ENCODE peak calls at places on chromosomes 5 and 9, in six cellular contexts. One of them, this sample, is unnamed.

GRCh38 chr5:121937762-121938161 is 24.0 kb upstream of the SRFBP1 start:
- DNase-seq in A549: no peak
- DNase-seq in HepG2: no peak
- DNase-seq in stomach: no peak
- DNase-seq in uterus: no peak
- DNase-seq in esophagus muscularis mucosa: no peak
- DNase-seq in this sample: no peak

GRCh38 chr5:134026521-134027202 is 21.9 kb upstream of the VDAC1 start:
- DNase-seq in HepG2: peak; percentile 75
- DNase-seq in stomach: peak; percentile 82
- DNase-seq in uterus: no peak
- DNase-seq in A549: peak; percentile 94
- DNase-seq in esophagus muscularis mucosa: no peak
- DNase-seq in this sample: peak; percentile 67

GRCh38 chr9:92759990-92760893 is 4.4 kb downstream of the BICD2 start:
- DNase-seq in stomach: peak; percentile 82
- DNase-seq in HepG2: no peak
- DNase-seq in esophagus muscularis mucosa: no peak
- DNase-seq in A549: no peak
- DNase-seq in uterus: peak; percentile 47
- DNase-seq in this sample: peak; percentile 94

GRCh38 chr9:107043886-107044285 is 180.9 kb downstream of the ZNF462 start:
- DNase-seq in stomach: no peak
- DNase-seq in uterus: no peak
- DNase-seq in esophagus muscularis mucosa: no peak
- DNase-seq in HepG2: no peak
- DNase-seq in A549: no peak
- DNase-seq in this sample: no peak

GRCh38 chr9:74953235-74953741 is 576 bp upstream of the C9orf40 start:
- DNase-seq in stomach: no peak
- DNase-seq in esophagus muscularis mucosa: no peak
- DNase-seq in uterus: no peak
- DNase-seq in HepG2: no peak
- DNase-seq in A549: no peak
- DNase-seq in this sample: no peak

GRCh38 chr9:15622596-15622995 is 69.8 kb downstream of the CCDC171 start:
- DNase-seq in esophagus muscularis mucosa: no peak
- DNase-seq in uterus: no peak
- DNase-seq in HepG2: no peak
- DNase-seq in A549: no peak
- DNase-seq in stomach: no peak
- DNase-seq in this sample: no peak

GRCh38 chr5:55851675-55851979 is 470 bp downstream of the IL31RA start:
- DNase-seq in uterus: no peak
- DNase-seq in esophagus muscularis mucosa: no peak
- DNase-seq in A549: no peak
- DNase-seq in stomach: no peak
- DNase-seq in HepG2: no peak
- DNase-seq in this sample: no peak

GRCh38 chr5:93340881-93341280 is 240.1 kb downstream of the NR2F1-AS1 start:
- DNase-seq in uterus: no peak
- DNase-seq in A549: no peak
- DNase-seq in stomach: no peak
- DNase-seq in HepG2: no peak
- DNase-seq in esophagus muscularis mucosa: no peak
- DNase-seq in this sample: no peak

GRCh38 chr9:132670816-132671371 is 630 bp downstream of the GTF3C4 start:
- DNase-seq in HepG2: no peak
- DNase-seq in stomach: no peak
- DNase-seq in uterus: peak; percentile 17
- DNase-seq in esophagus muscularis mucosa: no peak
- DNase-seq in A549: peak; percentile 38
- DNase-seq in this sample: peak; percentile 3

GRCh38 chr5:39206630-39207319 is 12.6 kb downstream of the FYB1 start:
- DNase-seq in uterus: no peak
- DNase-seq in stomach: no peak
- DNase-seq in esophagus muscularis mucosa: no peak
- DNase-seq in HepG2: no peak
- DNase-seq in A549: no peak
- DNase-seq in this sample: no peak

GRCh38 chr5:167205881-167206280 is 1085.6 kb upstream of the WWC1 start:
- DNase-seq in HepG2: no peak
- DNase-seq in esophagus muscularis mucosa: no peak
- DNase-seq in uterus: no peak
- DNase-seq in A549: no peak
- DNase-seq in stomach: no peak
- DNase-seq in this sample: no peak

GRCh38 chr5:56026863-56027300 is 32.1 kb upstream of the IL6ST start:
- DNase-seq in A549: peak; percentile 54
- DNase-seq in esophagus muscularis mucosa: no peak
- DNase-seq in stomach: no peak
- DNase-seq in uterus: no peak
- DNase-seq in HepG2: no peak
- DNase-seq in this sample: no peak

GRCh38 chr9:94250456-94250855 is 8.6 kb upstream of the ZNF169 start:
- DNase-seq in stomach: no peak
- DNase-seq in esophagus muscularis mucosa: no peak
- DNase-seq in HepG2: no peak
- DNase-seq in A549: no peak
- DNase-seq in uterus: no peak
- DNase-seq in this sample: no peak

GRCh38 chr5:1404062-1404461 is 41.2 kb downstream of the SLC6A3 start:
- DNase-seq in HepG2: no peak
- DNase-seq in uterus: no peak
- DNase-seq in esophagus muscularis mucosa: no peak
- DNase-seq in stomach: no peak
- DNase-seq in A549: no peak
- DNase-seq in this sample: no peak

GRCh38 chr9:10855847-10856246 is 243.0 kb upstream of the PTPRD start:
- DNase-seq in A549: no peak
- DNase-seq in stomach: no peak
- DNase-seq in HepG2: no peak
- DNase-seq in uterus: no peak
- DNase-seq in esophagus muscularis mucosa: no peak
- DNase-seq in this sample: no peak

GRCh38 chr5:19853616-19854240 is 134.3 kb downstream of the CDH18 start:
- DNase-seq in stomach: no peak
- DNase-seq in esophagus muscularis mucosa: no peak
- DNase-seq in A549: no peak
- DNase-seq in uterus: no peak
- DNase-seq in HepG2: no peak
- DNase-seq in this sample: no peak

GRCh38 chr5:132370241-132370820 is 821 bp downstream of the SLC22A5 start:
- DNase-seq in uterus: no peak
- DNase-seq in HepG2: no peak
- DNase-seq in A549: no peak
- DNase-seq in stomach: no peak
- DNase-seq in esophagus muscularis mucosa: no peak
- DNase-seq in this sample: no peak

GRCh38 chr5:142179776-142180387 is 71.3 kb downstream of the NDFIP1 start:
- DNase-seq in stomach: no peak
- DNase-seq in uterus: no peak
- DNase-seq in esophagus muscularis mucosa: no peak
- DNase-seq in HepG2: no peak
- DNase-seq in A549: no peak
- DNase-seq in this sample: peak; percentile 37

GRCh38 chr5:1037123-1037670 is 28.6 kb downstream of the NKD2 start:
- DNase-seq in uterus: no peak
- DNase-seq in A549: no peak
- DNase-seq in HepG2: no peak
- DNase-seq in stomach: no peak
- DNase-seq in esophagus muscularis mucosa: no peak
- DNase-seq in this sample: no peak

GRCh38 chr9:18857334-18857733 is 175.7 kb downstream of the SAXO1 start:
- DNase-seq in stomach: no peak
- DNase-seq in uterus: no peak
- DNase-seq in A549: no peak
- DNase-seq in HepG2: no peak
- DNase-seq in esophagus muscularis mucosa: no peak
- DNase-seq in this sample: peak; percentile 21

GRCh38 chr9:120424248-120424647 is 155.7 kb downstream of the CDK5RAP2 start:
- DNase-seq in HepG2: no peak
- DNase-seq in A549: no peak
- DNase-seq in esophagus muscularis mucosa: no peak
- DNase-seq in uterus: no peak
- DNase-seq in stomach: no peak
- DNase-seq in this sample: no peak

GRCh38 chr5:34509392-34509791 is 146.7 kb upstream of the RAI14 start:
- DNase-seq in A549: no peak
- DNase-seq in stomach: no peak
- DNase-seq in esophagus muscularis mucosa: no peak
- DNase-seq in uterus: no peak
- DNase-seq in HepG2: no peak
- DNase-seq in this sample: no peak

GRCh38 chr5:36158144-36158543 is 6.2 kb downstream of the SKP2 start:
- DNase-seq in A549: no peak
- DNase-seq in esophagus muscularis mucosa: no peak
- DNase-seq in HepG2: no peak
- DNase-seq in uterus: no peak
- DNase-seq in stomach: no peak
- DNase-seq in this sample: peak; percentile 83

GRCh38 chr9:12859704-12860251 is 85.0 kb downstream of the LURAP1L start:
- DNase-seq in stomach: no peak
- DNase-seq in uterus: no peak
- DNase-seq in esophagus muscularis mucosa: no peak
- DNase-seq in A549: peak; percentile 21
- DNase-seq in HepG2: no peak
- DNase-seq in this sample: no peak

GRCh38 chr5:60883229-60883628 is 39.2 kb upstream of the ELOVL7 start:
- DNase-seq in uterus: no peak
- DNase-seq in esophagus muscularis mucosa: no peak
- DNase-seq in A549: peak; percentile 36
- DNase-seq in stomach: no peak
- DNase-seq in HepG2: peak; percentile 29
- DNase-seq in this sample: no peak

GRCh38 chr9:5384436-5384835 is 44.8 kb upstream of the RLN1 start:
- DNase-seq in stomach: no peak
- DNase-seq in A549: no peak
- DNase-seq in HepG2: no peak
- DNase-seq in uterus: no peak
- DNase-seq in esophagus muscularis mucosa: no peak
- DNase-seq in this sample: no peak

GRCh38 chr5:115419794-115420585 is 123.5 kb upstream of the CCDC112 start:
- DNase-seq in HepG2: no peak
- DNase-seq in uterus: no peak
- DNase-seq in stomach: no peak
- DNase-seq in A549: peak; percentile 17
- DNase-seq in esophagus muscularis mucosa: no peak
- DNase-seq in this sample: no peak

GRCh38 chr9:81874926-81875325 is 53.3 kb upstream of the SPATA31D4 start:
- DNase-seq in HepG2: no peak
- DNase-seq in A549: no peak
- DNase-seq in esophagus muscularis mucosa: no peak
- DNase-seq in uterus: no peak
- DNase-seq in stomach: no peak
- DNase-seq in this sample: no peak

GRCh38 chr5:146192571-146193043 is 10.2 kb upstream of the LARS1 start:
- DNase-seq in uterus: no peak
- DNase-seq in esophagus muscularis mucosa: no peak
- DNase-seq in A549: no peak
- DNase-seq in HepG2: no peak
- DNase-seq in stomach: no peak
- DNase-seq in this sample: no peak

DNA sequence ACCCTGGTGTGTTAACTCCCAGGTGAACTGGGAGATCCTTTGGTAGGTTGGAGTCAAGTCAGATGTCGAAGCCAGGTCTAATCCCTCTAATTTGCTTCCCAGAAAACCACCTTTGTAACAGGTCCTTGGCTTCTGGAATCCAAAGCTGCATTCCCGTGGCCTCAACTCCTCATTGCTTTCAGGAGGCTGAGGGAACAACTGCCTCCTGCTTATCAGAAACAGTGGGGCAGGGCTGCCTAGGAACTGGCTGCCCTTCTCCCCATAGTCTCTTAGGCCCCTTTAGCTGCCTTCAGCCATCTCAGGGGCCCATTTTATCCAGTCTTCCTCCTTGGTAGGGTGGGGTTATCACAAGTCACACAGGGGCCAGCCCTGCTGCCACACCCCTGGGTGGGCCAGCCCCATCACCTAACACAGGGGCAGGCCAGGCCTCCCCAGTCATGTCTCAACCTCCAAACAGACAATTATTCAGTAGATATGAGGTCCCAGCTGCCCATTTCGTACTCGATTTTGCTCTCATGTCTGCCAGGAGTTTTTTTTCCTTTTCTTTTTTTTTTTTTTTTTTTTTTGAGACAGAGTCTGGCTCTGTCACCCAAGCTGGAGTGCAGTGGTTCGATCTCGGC is 3.9 kb downstream of the ALAD start:
- DNase-seq in HepG2: no peak
- DNase-seq in A549: no peak
- DNase-seq in stomach: no peak
- DNase-seq in esophagus muscularis mucosa: no peak
- DNase-seq in uterus: no peak
- DNase-seq in this sample: no peak
- H3K27ac ChIP-seq in HepG2: peak overlapping the region; percentile 59
- H3K27ac ChIP-seq in A549: no peak overlapping the region
- H3K27ac ChIP-seq in stomach: no peak overlapping the region
- H3K27ac ChIP-seq in esophagus muscularis mucosa: no peak overlapping the region
- H3K27ac ChIP-seq in uterus: no peak overlapping the region
- H3K27ac ChIP-seq in this sample: peak overlapping the region; percentile 82

GRCh38 chr9:127898433-127899199 is 787 bp downstream of the ST6GALNAC6 start:
- DNase-seq in esophagus muscularis mucosa: no peak
- DNase-seq in uterus: peak; percentile 71
- DNase-seq in stomach: no peak
- DNase-seq in A549: no peak
- DNase-seq in HepG2: peak; percentile 50
- DNase-seq in this sample: peak; percentile 85
- TF ChIP-seq POLR2A in esophagus muscularis mucosa: no peak
- TF ChIP-seq POLR2A in uterus: no peak
- TF ChIP-seq POLR2A in stomach: no peak
- TF ChIP-seq POLR2A in A549: no peak
- TF ChIP-seq POLR2A in HepG2: no peak
- TF ChIP-seq POLR2A in this sample: no peak

GRCh38 chr5:173620784-173621183 is 4.3 kb upstream of the BOD1 start:
- DNase-seq in uterus: no peak
- DNase-seq in esophagus muscularis mucosa: no peak
- DNase-seq in A549: no peak
- DNase-seq in stomach: no peak
- DNase-seq in HepG2: no peak
- DNase-seq in this sample: no peak
- H3K27ac ChIP-seq in uterus: no peak overlapping the region
- H3K27ac ChIP-seq in esophagus muscularis mucosa: no peak overlapping the region
- H3K27ac ChIP-seq in A549: peak overlapping the region; percentile 42
- H3K27ac ChIP-seq in stomach: no peak overlapping the region
- H3K27ac ChIP-seq in HepG2: no peak overlapping the region
- H3K27ac ChIP-seq in this sample: no peak overlapping the region

GRCh38 chr9:95830768-95831167 is 44.7 kb upstream of the ERCC6L2 start:
- DNase-seq in stomach: no peak
- DNase-seq in HepG2: no peak
- DNase-seq in uterus: no peak
- DNase-seq in A549: no peak
- DNase-seq in esophagus muscularis mucosa: no peak
- DNase-seq in this sample: no peak
- TF ChIP-seq POLR2A in stomach: no peak
- TF ChIP-seq POLR2A in HepG2: no peak
- TF ChIP-seq POLR2A in uterus: no peak
- TF ChIP-seq POLR2A in A549: no peak
- TF ChIP-seq POLR2A in esophagus muscularis mucosa: no peak
- TF ChIP-seq POLR2A in this sample: no peak